ENCODE peak calls at places on chromosome 20, in five cellular contexts. X is progenitor cell of endocrine pancreas; J is activated CD8-positive, alpha-beta memory T cell treated with anti-CD3 and anti-CD28 coated beads for 4 hours; H is aorta; S is B cell. U is an unnamed sample.

GRCh38 chr20:17650816-17651760 is 31.0 kb downstream of the RRBP1 start:
- DNase-seq in S (no peak), X (no peak), J (no peak), H (peak), U (no peak)

GRCh38 chr20:13022401-13023170 is 13.8 kb downstream of the SPTLC3 start:
- DNase-seq in J (no peak), S (no peak), X (no peak), H (no peak), U (no peak)

GRCh38 chr20:9352740-9353139 is 161.7 kb upstream of the LAMP5 start:
- DNase-seq in H (no peak), X (no peak), S (no peak), J (no peak), U (no peak)

GRCh38 chr20:34986311-34987287 is 30.9 kb downstream of the MYH7B start:
- DNase-seq in X (no peak), J (no peak), S (no peak), H (no peak), U (no peak)

GRCh38 chr20:59455392-59456341 is 148.7 kb upstream of the PHACTR3 start:
- DNase-seq in S (no peak), J (no peak), X (no peak), H (no peak), U (peak)

GRCh38 chr20:51331466-51331865 is 211.1 kb downstream of the NFATC2 start:
- DNase-seq in J (no peak), H (no peak), S (no peak), X (no peak), U (no peak)

GRCh38 chr20:1373614-1374013 is 19.2 kb downstream of the FKBP1A start:
- DNase-seq in J (no peak), H (no peak), X (no peak), S (no peak), U (peak)

GRCh38 chr20:20548527-20549266 is 163.7 kb downstream of the RALGAPA2 start:
- DNase-seq in J (no peak), H (no peak), S (no peak), X (no peak), U (no peak)

GRCh38 chr20:49891486-49891885 is 23.8 kb downstream of the SPATA2 start:
- DNase-seq in S (no peak), J (no peak), H (peak), X (no peak), U (no peak)

GRCh38 chr20:17749979-17750721 is 50.4 kb downstream of the BANF2 start:
- DNase-seq in H (peak), S (no peak), J (no peak), X (no peak), U (no peak)

GRCh38 chr20:51862796-51863195 is 60.5 kb upstream of the SALL4 start:
- DNase-seq in S (no peak), H (no peak), J (no peak), X (no peak), U (no peak)

GRCh38 chr20:6632187-6632586 is 135.3 kb upstream of the BMP2 start:
- DNase-seq in S (no peak), X (no peak), J (no peak), H (no peak), U (no peak)

U was measured in pons.